ENCODE peak calls at places on chromosomes 16 and 17, in nine cellular contexts. W is esophagus squamous epithelium, G is HCT116, K is AG04450, H is right lobe of liver, Y is cardiac muscle cell, L is H1, Z is skeletal muscle cell, R is aorta. S is an unnamed sample.

GRCh38 chr17:66682293-66682692 is 152.6 kb upstream of the CACNG5 start:
- DNase-seq in Z (no peak), H (no peak), G (no peak), Y (no peak), W (no peak), L (no peak), R (no peak), K (no peak), S (no peak)

GRCh38 chr17:18025596-18026407 is 13.2 kb downstream of the ATPAF2 start:
- DNase-seq in H (no peak), R (no peak), Y (no peak), W (no peak), L (no peak), K (no peak), G (no peak), Z (no peak), S (no peak)

GRCh38 chr17:82105882-82106696 is 8.1 kb upstream of the FASN start:
- DNase-seq in Y (peak), Z (no peak), G (peak), H (peak), R (peak), L (peak), K (no peak), W (no peak), S (peak)

GRCh38 chr17:66739553-66739952 is 95.4 kb upstream of the CACNG5 start:
- DNase-seq in Z (no peak), G (no peak), W (no peak), H (no peak), K (no peak), L (no peak), Y (no peak), R (no peak), S (no peak)

GRCh38 chr17:82939213-82940030 is 99.6 kb upstream of the ZNF750 start:
- DNase-seq in L (no peak), G (no peak), H (peak), R (no peak), Z (no peak), K (no peak), Y (no peak), W (no peak), S (no peak)

GRCh38 chr16:27789150-27789549 is 239.2 kb downstream of the KATNIP start:
- DNase-seq in W (no peak), G (no peak), L (no peak), Z (no peak), Y (no peak), K (no peak), H (no peak), R (no peak), S (no peak)

GRCh38 chr17:82034371-82035011 is 3.0 kb downstream of the DCXR start:
- DNase-seq in Z (no peak), R (no peak), Y (no peak), W (no peak), G (peak), L (no peak), H (peak), K (no peak), S (no peak)

GRCh38 chr16:85464342-85465305 is 148.5 kb upstream of the GSE1 start:
- DNase-seq in W (no peak), Z (no peak), K (no peak), G (no peak), R (no peak), H (no peak), Y (no peak), L (no peak), S (no peak)

GRCh38 chr17:30334421-30334820 is 564 bp upstream of the TMIGD1 start:
- DNase-seq in Y (no peak), K (no peak), Z (no peak), G (no peak), W (no peak), H (no peak), R (no peak), L (no peak), S (no peak)

GRCh38 chr17:80956321-80957190 is 35.1 kb upstream of the CHMP6 start:
- DNase-seq in H (peak), W (no peak), R (no peak), Y (no peak), G (no peak), L (no peak), K (no peak), Z (no peak), S (no peak)

GRCh38 chr17:59423903-59424302 is 92.4 kb downstream of the YPEL2 start:
- DNase-seq in K (no peak), G (no peak), Y (no peak), W (no peak), H (no peak), R (no peak), L (no peak), Z (no peak), S (no peak)
- H3K4me3 ChIP-seq in K (no peak), G (no peak), Y (no peak), W (no peak), H (no peak), R (no peak), L (no peak), Z (no peak), S (no peak)

GRCh38 chr16:52293209-52293608 is 253.7 kb downstream of the TOX3 start:
- DNase-seq in G (no peak), H (no peak), K (no peak), L (no peak), W (no peak), R (no peak), Y (peak), Z (no peak), S (peak)
- H3K4me3 ChIP-seq in G (no peak), H (no peak), K (no peak), L (no peak), W (no peak), R (no peak), Y (no peak), Z (no peak), S (no peak)

GRCh38 chr17:61403846-61404701 is 4.4 kb downstream of the TBX2 start:
- DNase-seq in K (no peak), G (no peak), W (no peak), Z (no peak), H (peak), L (no peak), Y (no peak), R (peak), S (no peak)
- H3K4me3 ChIP-seq in K (peak), G (no peak), W (peak), Z (peak), H (peak), L (peak), Y (peak), R (no peak), S (no peak)

GRCh38 chr16:56892705-56893104 is 27.7 kb downstream of the SLC12A3 start:
- DNase-seq in W (no peak), L (no peak), K (no peak), R (no peak), G (no peak), Y (no peak), Z (no peak), H (no peak), S (no peak)
- H3K4me3 ChIP-seq in W (no peak), L (no peak), K (no peak), R (no peak), G (no peak), Y (no peak), Z (no peak), H (no peak), S (no peak)

DNA sequence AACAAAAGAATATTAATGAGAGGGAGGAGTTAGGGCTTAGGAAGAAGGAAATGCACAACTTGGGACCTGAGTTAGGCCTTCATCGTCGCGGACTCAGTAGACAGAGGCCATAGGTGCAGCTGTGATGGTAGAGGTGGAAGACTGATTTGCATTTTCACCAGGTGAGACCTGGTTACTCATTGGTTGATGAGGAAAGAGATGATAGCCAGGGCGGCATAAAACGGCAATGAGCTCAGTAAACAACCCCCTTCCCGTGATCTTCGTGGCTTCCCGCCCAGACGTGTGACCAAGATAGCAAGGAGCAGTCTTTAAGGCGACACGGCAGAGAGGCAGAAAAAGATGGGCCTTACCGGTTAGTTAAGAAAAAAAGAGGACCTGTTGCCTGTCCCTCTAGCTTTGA is at the start of gene TMC5:
- DNase-seq in G (no peak), L (no peak), H (no peak), Y (no peak), Z (no peak), R (no peak), K (no peak), W (no peak), S (no peak)
- H3K4me3 ChIP-seq in G (no peak), L (no peak), H (no peak), Y (no peak), Z (no peak), R (no peak), K (no peak), W (no peak), S (no peak)

GRCh38 chr17:7558544-7559306 is at the start of gene TNFSF13:
- DNase-seq in H (no peak), W (no peak), Y (no peak), L (no peak), K (no peak), R (peak), Z (no peak), G (no peak), S (no peak)
- H3K4me3 ChIP-seq in H (peak), W (peak), Y (no peak), L (peak), K (no peak), R (no peak), Z (no peak), G (no peak), S (peak)

DNA sequence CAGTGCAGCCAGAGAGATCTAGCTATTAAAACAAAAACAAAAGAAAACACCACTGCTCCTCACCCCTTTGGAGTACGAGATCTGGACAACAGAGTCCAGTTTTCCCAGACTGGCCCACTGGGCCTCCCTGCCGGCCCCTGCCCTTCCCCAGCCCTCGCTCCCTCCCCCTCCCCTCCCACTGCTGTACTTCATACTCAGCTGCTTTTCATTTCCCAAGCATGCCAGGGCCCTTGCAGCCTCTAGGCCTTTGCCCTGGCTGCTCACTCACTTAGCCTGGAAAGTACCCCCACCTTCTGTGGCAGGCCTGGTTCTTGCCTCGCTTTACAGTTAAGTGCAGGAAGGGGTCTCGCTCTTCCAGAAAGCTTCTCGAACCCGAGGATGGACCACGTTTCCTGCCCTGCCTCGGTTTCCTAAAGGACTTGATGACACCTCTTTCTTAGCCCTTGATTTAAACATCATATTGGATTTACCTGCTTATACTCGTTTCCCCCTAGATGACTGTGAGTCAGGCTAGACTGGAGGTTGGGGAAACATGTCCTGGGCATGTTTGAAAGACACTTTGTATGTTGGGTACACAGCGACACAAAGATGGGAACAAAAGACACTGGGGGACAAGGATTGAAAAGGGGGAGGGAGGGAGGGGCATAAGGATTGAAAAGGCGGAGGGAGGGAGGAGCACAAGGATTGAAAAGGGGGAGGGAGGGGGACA is 30.1 kb downstream of the SDK2 start:
- DNase-seq in L (no peak), Z (no peak), Y (peak), W (no peak), K (no peak), R (no peak), G (no peak), H (no peak), S (no peak)
- H3K4me3 ChIP-seq in L (peak), Z (no peak), Y (peak), W (no peak), K (no peak), R (no peak), G (no peak), H (no peak), S (no peak)

GRCh38 chr17:65057520-65058075 is 1.1 kb upstream of the GNA13 start:
- DNase-seq in Z (no peak), K (no peak), W (no peak), Y (no peak), R (peak), L (no peak), G (no peak), H (peak), S (no peak)
- H3K4me3 ChIP-seq in Z (no peak), K (no peak), W (peak), Y (no peak), R (peak), L (no peak), G (no peak), H (peak), S (no peak)

DNA sequence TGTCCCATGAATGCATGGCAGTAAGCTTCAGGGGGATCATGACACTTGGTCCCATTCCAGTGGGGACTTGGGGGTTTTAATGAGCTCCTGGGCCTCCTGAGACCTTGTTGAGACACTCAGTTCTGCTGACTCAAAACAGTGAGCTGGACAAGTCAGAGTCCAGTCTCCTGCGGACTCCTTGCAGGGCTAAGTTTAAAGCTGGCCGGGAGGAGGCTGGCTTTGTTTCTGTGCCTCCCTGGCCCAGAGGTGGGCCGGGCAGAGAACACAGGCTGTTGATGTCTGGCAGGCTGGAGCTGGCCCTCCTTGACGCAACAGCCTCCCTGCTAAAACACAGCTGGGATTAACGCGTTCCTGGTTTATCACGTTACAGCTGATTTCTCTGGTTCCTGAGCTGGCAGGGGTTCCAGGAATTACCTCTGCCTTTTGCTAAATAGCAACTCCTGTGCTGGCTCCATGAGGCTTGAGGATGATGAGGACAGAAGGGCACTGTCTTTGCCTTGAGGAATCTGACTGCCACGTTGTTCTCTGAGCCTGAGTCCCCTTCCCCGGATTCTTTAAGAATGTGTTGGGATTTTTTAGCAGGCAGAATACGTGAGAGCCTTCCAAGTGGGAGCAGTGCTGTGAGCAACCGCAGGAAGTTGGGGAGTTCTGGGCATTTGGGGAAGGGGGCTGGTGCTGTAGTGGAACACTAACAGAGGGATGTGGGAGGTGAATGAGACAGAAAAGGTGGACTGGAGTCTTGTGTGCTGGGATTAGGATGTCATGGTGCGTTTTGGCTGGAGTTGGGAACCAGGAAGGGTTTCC is 2.0 kb downstream of the GPT2 start:
- DNase-seq in K (peak), R (no peak), W (no peak), Z (peak), L (no peak), Y (peak), G (no peak), H (peak), S (peak)
- H3K4me3 ChIP-seq in K (peak), R (no peak), W (peak), Z (peak), L (peak), Y (no peak), G (no peak), H (peak), S (peak)

DNA sequence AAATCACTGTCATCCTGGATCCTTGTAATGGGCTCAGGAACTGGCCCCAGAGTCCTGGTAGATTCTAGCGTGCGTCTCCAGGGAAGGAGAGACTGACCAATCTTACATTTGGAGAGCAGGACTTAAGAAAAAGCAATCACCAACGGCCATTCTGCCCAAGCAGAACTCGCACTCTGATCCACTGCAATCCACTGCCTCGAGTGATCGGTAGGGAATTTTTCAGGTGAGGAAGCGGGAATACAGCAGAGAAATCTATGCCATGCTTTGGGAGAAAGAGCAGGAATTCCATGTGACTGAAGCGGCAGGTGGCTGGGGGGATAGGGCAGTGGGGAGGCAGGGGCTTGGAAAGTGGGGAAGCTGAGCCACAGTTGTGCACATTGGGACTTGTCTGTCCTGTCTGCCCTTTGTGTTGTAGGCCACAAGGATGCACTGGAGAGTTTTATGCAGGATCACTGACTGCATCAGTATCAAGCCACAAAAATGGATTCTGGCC is 143.9 kb upstream of the HS3ST2 start:
- DNase-seq in R (no peak), H (no peak), Y (no peak), G (no peak), K (no peak), W (no peak), Z (no peak), L (no peak), S (no peak)
- H3K4me3 ChIP-seq in R (no peak), H (no peak), Y (no peak), G (no peak), K (no peak), W (no peak), Z (no peak), L (no peak), S (no peak)

S was measured in LNCaP clone FGC.